ENCODE peak calls at places on chromosome 18, in eight cellular contexts. N is activated naive CD4-positive, alpha-beta T cell treated with anti-CD3 and anti-CD28 coated beads, Interleukin-2, amount 10 ng/mL, durations not matched to agents 7 days and 5 days; Z is psoas muscle; I is frontal cortex; D is D721Med; W is pulmonary artery endothelial cell; F is T1000; S is renal cortical epithelial cell. H is an unnamed sample.

GRCh38 chr18:48719388-48719787 is 180.6 kb downstream of the CTIF start:
- DNase-seq in D (no peak), N (no peak), W (no peak), S (no peak), Z (no peak), I (no peak), F (no peak), H (no peak)

GRCh38 chr18:79441261-79441819 is 45.6 kb downstream of the NFATC1 start:
- DNase-seq in Z (no peak), W (no peak), F (no peak), N (no peak), I (no peak), D (no peak), S (no peak), H (no peak)

GRCh38 chr18:7221424-7222155 is 9.3 kb upstream of the LRRC30 start:
- DNase-seq in I (no peak), F (peak; percentile 11), W (peak; percentile 56), N (no peak), S (peak; percentile 71), Z (no peak), D (no peak), H (peak; percentile 35)

GRCh38 chr18:61581578-61582204 is 248.5 kb downstream of the CDH20 start:
- DNase-seq in Z (peak; percentile 60), I (peak; percentile 76), D (peak; percentile 94), F (peak; percentile 31), W (no peak), S (no peak), N (peak; percentile 76), H (no peak)

GRCh38 chr18:74994502-74995403 is 214.2 kb downstream of the PTGR3 start:
- DNase-seq in D (no peak), W (no peak), Z (no peak), S (peak; percentile 63), N (peak; percentile 24), I (no peak), F (no peak), H (peak; percentile 73)

GRCh38 chr18:38847326-38847725 is 1281.7 kb upstream of the CELF4 start:
- DNase-seq in Z (no peak), F (no peak), W (no peak), N (no peak), S (no peak), D (no peak), I (no peak), H (no peak)

GRCh38 chr18:2655954-2656236 is 369 bp downstream of the SMCHD1 start:
- DNase-seq in I (no peak), D (no peak), F (no peak), N (no peak), W (no peak), S (peak; percentile 6), Z (peak; percentile 49), H (no peak)

GRCh38 chr18:51010218-51010617 is 19.8 kb upstream of the SMAD4 start:
- DNase-seq in D (no peak), S (no peak), Z (no peak), W (no peak), F (no peak), I (no peak), N (no peak), H (no peak)

GRCh38 chr18:69109686-69110085 is 291.0 kb upstream of the DOK6 start:
- DNase-seq in Z (no peak), F (no peak), D (no peak), N (no peak), S (no peak), W (no peak), I (no peak), H (no peak)

GRCh38 chr18:12701161-12701560 is 1.4 kb downstream of the CEP76 start:
- DNase-seq in W (no peak), I (no peak), N (no peak), S (no peak), F (no peak), D (no peak), Z (no peak), H (peak; percentile 65)

GRCh38 chr18:48815182-48815520 is 135.6 kb downstream of the SMAD7 start:
- DNase-seq in W (no peak), I (no peak), N (no peak), D (no peak), Z (no peak), F (no peak), S (no peak), H (no peak)